ENCODE peak calls at places on chromosomes 11 and 22, in seven cellular contexts. One of them, this sample, is unnamed.

GRCh38 chr11:134036484-134037092 is 32.3 kb upstream of the JAM3 start:
- DNase-seq in tibial nerve: no peak
- DNase-seq in A549: no peak
- DNase-seq in transverse colon: no peak
- DNase-seq in K562: no peak
- DNase-seq in sigmoid colon: no peak
- DNase-seq in HepG2: no peak
- DNase-seq in this sample: no peak

GRCh38 chr22:20150381-20151275 is at the start of gene CCDC188:
- DNase-seq in tibial nerve: no peak
- DNase-seq in A549: no peak
- DNase-seq in transverse colon: no peak
- DNase-seq in K562: no peak
- DNase-seq in sigmoid colon: no peak
- DNase-seq in HepG2: no peak
- DNase-seq in this sample: no peak

GRCh38 chr22:43996170-43996980 is 27.7 kb upstream of the PARVB start:
- DNase-seq in tibial nerve: peak; percentile 23
- DNase-seq in A549: no peak
- DNase-seq in transverse colon: peak; percentile 67
- DNase-seq in K562: no peak
- DNase-seq in sigmoid colon: peak; percentile 73
- DNase-seq in HepG2: no peak
- DNase-seq in this sample: peak; percentile 59

GRCh38 chr11:6911378-6911777 is 9.4 kb upstream of the OR2D3 start:
- DNase-seq in tibial nerve: no peak
- DNase-seq in A549: no peak
- DNase-seq in transverse colon: no peak
- DNase-seq in K562: no peak
- DNase-seq in sigmoid colon: no peak
- DNase-seq in HepG2: no peak
- DNase-seq in this sample: no peak

GRCh38 chr22:48244388-48245118 is 1482.1 kb downstream of the TBC1D22A start:
- DNase-seq in tibial nerve: no peak
- DNase-seq in A549: no peak
- DNase-seq in transverse colon: no peak
- DNase-seq in K562: no peak
- DNase-seq in sigmoid colon: no peak
- DNase-seq in HepG2: no peak
- DNase-seq in this sample: peak; percentile 19

GRCh38 chr11:19774817-19775600 is 62.4 kb downstream of the NAV2 start:
- DNase-seq in tibial nerve: no peak
- DNase-seq in A549: no peak
- DNase-seq in transverse colon: no peak
- DNase-seq in K562: no peak
- DNase-seq in sigmoid colon: no peak
- DNase-seq in HepG2: no peak
- DNase-seq in this sample: no peak

GRCh38 chr11:106708348-106708747 is 309.9 kb downstream of the GUCY1A2 start:
- DNase-seq in tibial nerve: no peak
- DNase-seq in A549: no peak
- DNase-seq in transverse colon: no peak
- DNase-seq in K562: no peak
- DNase-seq in sigmoid colon: no peak
- DNase-seq in HepG2: no peak
- DNase-seq in this sample: no peak

GRCh38 chr11:16857186-16857585 is 118.7 kb downstream of the C11orf58 start:
- DNase-seq in tibial nerve: no peak
- DNase-seq in A549: no peak
- DNase-seq in transverse colon: no peak
- DNase-seq in K562: peak; percentile 89
- DNase-seq in sigmoid colon: no peak
- DNase-seq in HepG2: no peak
- DNase-seq in this sample: no peak

GRCh38 chr11:122098223-122098980 is 17.6 kb downstream of the BLID start:
- DNase-seq in tibial nerve: no peak
- DNase-seq in A549: no peak
- DNase-seq in transverse colon: no peak
- DNase-seq in K562: no peak
- DNase-seq in sigmoid colon: no peak
- DNase-seq in HepG2: no peak
- DNase-seq in this sample: no peak

GRCh38 chr11:78646564-78647185 is 72.0 kb upstream of the NARS2 start:
- DNase-seq in tibial nerve: peak; percentile 26
- DNase-seq in A549: peak; percentile 54
- DNase-seq in transverse colon: peak; percentile 65
- DNase-seq in K562: peak; percentile 69
- DNase-seq in sigmoid colon: no peak
- DNase-seq in HepG2: peak; percentile 59
- DNase-seq in this sample: peak; percentile 72

GRCh38 chr11:120751550-120751949 is 240.0 kb downstream of the GRIK4 start:
- DNase-seq in tibial nerve: no peak
- DNase-seq in A549: no peak
- DNase-seq in transverse colon: no peak
- DNase-seq in K562: no peak
- DNase-seq in sigmoid colon: no peak
- DNase-seq in HepG2: no peak
- DNase-seq in this sample: no peak

GRCh38 chr22:49391436-49391835 is 436.2 kb downstream of the BRD1 start:
- DNase-seq in tibial nerve: no peak
- DNase-seq in A549: no peak
- DNase-seq in transverse colon: no peak
- DNase-seq in K562: no peak
- DNase-seq in sigmoid colon: peak; percentile 36
- DNase-seq in HepG2: no peak
- DNase-seq in this sample: no peak

GRCh38 chr22:20203142-20204099 is 52.6 kb upstream of the CCDC188 start:
- DNase-seq in tibial nerve: no peak
- DNase-seq in A549: no peak
- DNase-seq in transverse colon: no peak
- DNase-seq in K562: peak; percentile 89
- DNase-seq in sigmoid colon: no peak
- DNase-seq in HepG2: peak; percentile 36
- DNase-seq in this sample: peak; percentile 37

GRCh38 chr11:1235615-1236315 is 12.9 kb downstream of the MUC5B start:
- DNase-seq in tibial nerve: no peak
- DNase-seq in A549: no peak
- DNase-seq in transverse colon: peak; percentile 5
- DNase-seq in K562: no peak
- DNase-seq in sigmoid colon: peak; percentile 56
- DNase-seq in HepG2: no peak
- DNase-seq in this sample: no peak

GRCh38 chr22:23824476-23825245 is 14.1 kb downstream of the DERL3 start:
- DNase-seq in tibial nerve: no peak
- DNase-seq in A549: no peak
- DNase-seq in transverse colon: no peak
- DNase-seq in K562: no peak
- DNase-seq in sigmoid colon: peak; percentile 43
- DNase-seq in HepG2: no peak
- DNase-seq in this sample: no peak

GRCh38 chr22:42763965-42764480 is 43.4 kb upstream of the A4GALT start:
- DNase-seq in tibial nerve: no peak
- DNase-seq in A549: no peak
- DNase-seq in transverse colon: no peak
- DNase-seq in K562: peak; percentile 2
- DNase-seq in sigmoid colon: no peak
- DNase-seq in HepG2: no peak
- DNase-seq in this sample: no peak

GRCh38 chr22:23784215-23784732 is 2.5 kb upstream of the SMARCB1 start:
- DNase-seq in tibial nerve: no peak
- DNase-seq in A549: no peak
- DNase-seq in transverse colon: peak; percentile 63
- DNase-seq in K562: no peak
- DNase-seq in sigmoid colon: no peak
- DNase-seq in HepG2: peak; percentile 54
- DNase-seq in this sample: peak; percentile 46

GRCh38 chr11:2173150-2173693 is 1.6 kb upstream of the TH start:
- DNase-seq in tibial nerve: no peak
- DNase-seq in A549: no peak
- DNase-seq in transverse colon: no peak
- DNase-seq in K562: no peak
- DNase-seq in sigmoid colon: no peak
- DNase-seq in HepG2: no peak
- DNase-seq in this sample: no peak

GRCh38 chr11:15591112-15591537 is 476.4 kb downstream of the INSC start:
- DNase-seq in tibial nerve: no peak
- DNase-seq in A549: no peak
- DNase-seq in transverse colon: no peak
- DNase-seq in K562: no peak
- DNase-seq in sigmoid colon: no peak
- DNase-seq in HepG2: no peak
- DNase-seq in this sample: no peak

GRCh38 chr22:29973269-29973668 is 90.3 kb downstream of the MTMR3 start:
- DNase-seq in tibial nerve: no peak
- DNase-seq in A549: no peak
- DNase-seq in transverse colon: no peak
- DNase-seq in K562: no peak
- DNase-seq in sigmoid colon: no peak
- DNase-seq in HepG2: no peak
- DNase-seq in this sample: no peak

GRCh38 chr22:29964777-29965176 is 81.8 kb downstream of the MTMR3 start:
- DNase-seq in tibial nerve: no peak
- DNase-seq in A549: no peak
- DNase-seq in transverse colon: no peak
- DNase-seq in K562: no peak
- DNase-seq in sigmoid colon: no peak
- DNase-seq in HepG2: no peak
- DNase-seq in this sample: no peak

GRCh38 chr22:29971607-29972006 is 88.6 kb downstream of the MTMR3 start:
- DNase-seq in tibial nerve: no peak
- DNase-seq in A549: no peak
- DNase-seq in transverse colon: no peak
- DNase-seq in K562: no peak
- DNase-seq in sigmoid colon: no peak
- DNase-seq in HepG2: no peak
- DNase-seq in this sample: no peak

GRCh38 chr22:29972121-29972520 is 89.1 kb downstream of the MTMR3 start:
- DNase-seq in tibial nerve: no peak
- DNase-seq in A549: no peak
- DNase-seq in transverse colon: no peak
- DNase-seq in K562: no peak
- DNase-seq in sigmoid colon: no peak
- DNase-seq in HepG2: no peak
- DNase-seq in this sample: no peak

GRCh38 chr22:29967461-29967860 is 84.5 kb downstream of the MTMR3 start:
- DNase-seq in tibial nerve: no peak
- DNase-seq in A549: no peak
- DNase-seq in transverse colon: peak; percentile 25
- DNase-seq in K562: no peak
- DNase-seq in sigmoid colon: no peak
- DNase-seq in HepG2: no peak
- DNase-seq in this sample: no peak
- TF ChIP-seq CTCF in tibial nerve: no peak
- TF ChIP-seq CTCF in A549: no peak
- TF ChIP-seq CTCF in transverse colon: no peak
- TF ChIP-seq CTCF in K562: no peak
- TF ChIP-seq CTCF in sigmoid colon: no peak
- TF ChIP-seq CTCF in HepG2: no peak
- TF ChIP-seq CTCF in this sample: no peak

GRCh38 chr11:63680842-63681207 is 475 bp upstream of the RTN3 start:
- DNase-seq in tibial nerve: no peak
- DNase-seq in A549: no peak
- DNase-seq in transverse colon: no peak
- DNase-seq in K562: no peak
- DNase-seq in sigmoid colon: no peak
- DNase-seq in HepG2: no peak
- DNase-seq in this sample: no peak
- H3K4me3 ChIP-seq in tibial nerve: peak overlapping the region; percentile 98
- H3K4me3 ChIP-seq in A549: peak overlapping the region; percentile 23
- H3K4me3 ChIP-seq in transverse colon: no peak overlapping the region
- H3K4me3 ChIP-seq in K562: peak overlapping the region; percentile 94
- H3K4me3 ChIP-seq in sigmoid colon: peak overlapping the region; percentile 98
- H3K4me3 ChIP-seq in HepG2: peak overlapping the region; percentile 29
- H3K4me3 ChIP-seq in this sample: peak overlapping the region; percentile 92

GRCh38 chr11:73779084-73779902 is 8.4 kb upstream of the MRPL48 start:
- DNase-seq in tibial nerve: peak; percentile 95
- DNase-seq in A549: peak; percentile 97
- DNase-seq in transverse colon: peak; percentile 98
- DNase-seq in K562: peak; percentile 98
- DNase-seq in sigmoid colon: peak; percentile 99
- DNase-seq in HepG2: peak; percentile 98
- DNase-seq in this sample: peak; percentile 98
- TF ChIP-seq EP300 in tibial nerve: peak; percentile 99
- TF ChIP-seq EP300 in A549: no peak
- TF ChIP-seq EP300 in transverse colon: no peak
- TF ChIP-seq EP300 in K562: peak; percentile 23
- TF ChIP-seq EP300 in sigmoid colon: no peak
- TF ChIP-seq EP300 in HepG2: peak; percentile 54
- TF ChIP-seq EP300 in this sample: no peak

GRCh38 chr11:63829823-63830489 is 9.0 kb upstream of the MARK2 start:
- DNase-seq in tibial nerve: no peak
- DNase-seq in A549: no peak
- DNase-seq in transverse colon: no peak
- DNase-seq in K562: peak; percentile 52
- DNase-seq in sigmoid colon: no peak
- DNase-seq in HepG2: peak; percentile 52
- DNase-seq in this sample: no peak
- TF ChIP-seq CTCF in tibial nerve: no peak
- TF ChIP-seq CTCF in A549: peak; percentile 40
- TF ChIP-seq CTCF in transverse colon: no peak
- TF ChIP-seq CTCF in K562: peak; percentile 67
- TF ChIP-seq CTCF in sigmoid colon: no peak
- TF ChIP-seq CTCF in HepG2: peak; percentile 94
- TF ChIP-seq CTCF in this sample: no peak

GRCh38 chr11:45917623-45918330 is at the start of gene PEX16:
- DNase-seq in tibial nerve: peak; percentile 92
- DNase-seq in A549: peak; percentile 97
- DNase-seq in transverse colon: peak; percentile 97
- DNase-seq in K562: peak; percentile 96
- DNase-seq in sigmoid colon: peak; percentile 99
- DNase-seq in HepG2: peak; percentile 95
- DNase-seq in this sample: peak; percentile 97

GRCh38 chr11:45920531-45921477 is 1.7 kb upstream of the LARGE2 start:
- DNase-seq in tibial nerve: no peak
- DNase-seq in A549: no peak
- DNase-seq in transverse colon: no peak
- DNase-seq in K562: no peak
- DNase-seq in sigmoid colon: peak; percentile 42
- DNase-seq in HepG2: no peak
- DNase-seq in this sample: no peak

GRCh38 chr11:45919806-45920530 is 2.3 kb upstream of the PEX16 start:
- DNase-seq in tibial nerve: no peak
- DNase-seq in A549: no peak
- DNase-seq in transverse colon: no peak
- DNase-seq in K562: no peak
- DNase-seq in sigmoid colon: peak; percentile 58
- DNase-seq in HepG2: peak; percentile 34
- DNase-seq in this sample: peak; percentile 81

GRCh38 chr11:45918331-45918941 is 759 bp upstream of the PEX16 start:
- DNase-seq in tibial nerve: peak; percentile 71
- DNase-seq in A549: peak; percentile 91
- DNase-seq in transverse colon: peak; percentile 90
- DNase-seq in K562: peak; percentile 90
- DNase-seq in sigmoid colon: peak; percentile 94
- DNase-seq in HepG2: peak; percentile 63
- DNase-seq in this sample: peak; percentile 87

GRCh38 chr11:45919276-45919675 is 1.6 kb upstream of the PEX16 start:
- DNase-seq in tibial nerve: no peak
- DNase-seq in A549: no peak
- DNase-seq in transverse colon: no peak
- DNase-seq in K562: no peak
- DNase-seq in sigmoid colon: peak; percentile 54
- DNase-seq in HepG2: no peak
- DNase-seq in this sample: no peak
- H3K4me3 ChIP-seq in tibial nerve: no peak overlapping the region
- H3K4me3 ChIP-seq in A549: no peak overlapping the region
- H3K4me3 ChIP-seq in transverse colon: no peak overlapping the region
- H3K4me3 ChIP-seq in K562: no peak overlapping the region
- H3K4me3 ChIP-seq in sigmoid colon: no peak overlapping the region
- H3K4me3 ChIP-seq in HepG2: no peak overlapping the region
- H3K4me3 ChIP-seq in this sample: no peak overlapping the region